ENCODE peak calls at places on chromosomes 12 and 14, in nine cellular contexts. N is fibroblast of lung, O is fibroblast of mammary gland, G is lung, C is K562, F is foreskin fibroblast, K is neural crest cell, I is bronchial epithelial cell, Z is left ventricle myocardium inferior. Q is an unnamed sample.

GRCh38 chr12:52617403-52617785 is 965 bp downstream of the KRT73 start:
- DNase-seq in F (no peak), N (no peak), Z (no peak), G (peak; percentile 25), K (no peak), O (no peak), I (no peak), C (no peak), Q (no peak)

GRCh38 chr14:20472566-20473206 is 3.5 kb downstream of the PNP start:
- DNase-seq in Z (no peak), K (no peak), O (no peak), N (no peak), I (no peak), G (no peak), C (no peak), F (no peak), Q (no peak)

GRCh38 chr14:74324945-74325361 is 22.2 kb upstream of the ABCD4 start:
- DNase-seq in G (no peak), I (peak; percentile 38), C (peak; percentile 33), F (peak; percentile 21), K (peak; percentile 14), N (peak; percentile 43), O (peak; percentile 53), Z (no peak), Q (peak; percentile 52)

GRCh38 chr12:50597200-50598195 is 92.7 kb downstream of the DIP2B start:
- DNase-seq in G (no peak), O (peak; percentile 87), F (peak; percentile 71), N (peak; percentile 66), Z (no peak), K (no peak), I (peak; percentile 93), C (no peak), Q (peak; percentile 67)

GRCh38 chr12:11719678-11720099 is 70.2 kb downstream of the ETV6 start:
- DNase-seq in K (no peak), I (peak; percentile 94), G (peak; percentile 50), N (peak; percentile 75), O (peak; percentile 94), F (peak; percentile 96), Z (peak; percentile 28), C (no peak), Q (peak; percentile 77)

GRCh38 chr12:52686063-52686462 is 5.9 kb upstream of the KRT1 start:
- DNase-seq in N (no peak), Z (no peak), I (no peak), O (no peak), G (no peak), K (no peak), F (no peak), C (no peak), Q (no peak)

GRCh38 chr12:120071493-120072020 is 45.0 kb downstream of the RAB35 start:
- DNase-seq in N (no peak), O (no peak), K (no peak), F (no peak), C (no peak), I (no peak), Z (no peak), G (no peak), Q (no peak)

GRCh38 chr12:97995085-97995484 is 520.3 kb upstream of the TMPO start:
- DNase-seq in C (no peak), I (no peak), G (no peak), O (no peak), Z (no peak), N (no peak), K (no peak), F (no peak), Q (no peak)

GRCh38 chr12:29396774-29397173 is 15.8 kb upstream of the ERGIC2 start:
- DNase-seq in O (no peak), K (no peak), G (no peak), F (no peak), C (no peak), Z (no peak), I (peak; percentile 71), N (no peak), Q (no peak)

GRCh38 chr12:130947028-130947427 is 6.7 kb upstream of the ADGRD1 start:
- DNase-seq in F (no peak), Z (no peak), N (no peak), K (no peak), O (no peak), C (no peak), I (no peak), G (no peak), Q (no peak)

GRCh38 chr14:98203421-98203820 is 1068.6 kb downstream of the BCL11B start:
- DNase-seq in O (no peak), G (no peak), I (no peak), C (no peak), F (no peak), Z (no peak), K (no peak), N (no peak), Q (no peak)

GRCh38 chr14:65098586-65098985 is 3.7 kb downstream of the MAX start:
- DNase-seq in G (no peak), Z (no peak), O (peak; percentile 52), I (no peak), C (no peak), N (peak; percentile 60), K (no peak), F (no peak), Q (peak; percentile 18)

GRCh38 chr12:19712041-19712440 is 272.7 kb downstream of the AEBP2 start:
- DNase-seq in K (no peak), I (peak; percentile 85), F (peak; percentile 54), C (no peak), Z (no peak), G (no peak), N (peak; percentile 88), O (peak; percentile 91), Q (peak; percentile 91)

GRCh38 chr14:74531467-74531866 is 37.9 kb downstream of the ISCA2 start:
- DNase-seq in O (peak; percentile 58), N (peak; percentile 81), G (peak; percentile 45), I (peak; percentile 44), K (no peak), Z (peak; percentile 33), F (peak; percentile 18), C (peak; percentile 37), Q (peak; percentile 79)

GRCh38 chr12:131774576-131774975 is 53.6 kb upstream of the MMP17 start:
- DNase-seq in I (peak; percentile 5), G (no peak), O (no peak), Z (no peak), C (no peak), K (no peak), N (no peak), F (no peak), Q (no peak)

DNA sequence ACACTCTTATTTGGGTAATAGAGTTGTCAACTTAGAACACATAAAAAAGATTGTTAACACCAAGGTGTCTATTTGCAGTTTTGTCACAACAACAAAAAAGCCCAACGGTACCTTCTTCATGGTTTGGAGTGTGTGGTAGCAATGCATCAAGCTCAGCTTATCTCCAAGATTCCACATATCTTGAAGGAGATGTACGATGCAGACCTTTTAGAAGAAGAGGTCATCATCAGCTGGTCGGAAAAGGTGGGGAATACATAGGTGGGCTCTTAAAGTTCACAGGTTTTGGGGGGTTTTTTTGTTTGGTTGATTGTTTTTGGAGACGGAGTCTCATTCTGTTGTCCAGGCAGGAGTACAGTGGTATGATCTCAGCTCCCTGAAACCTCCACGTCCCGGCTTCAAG is 5.5 kb downstream of the EIF5 start:
- DNase-seq in F (no peak), I (no peak), G (no peak), O (no peak), Z (no peak), N (no peak), C (no peak), K (no peak), Q (no peak)
- TF ChIP-seq CTCF in F (no peak), I (no peak), G (no peak), O (no peak), Z (no peak), N (no peak), C (no peak), K (no peak), Q (no peak)

GRCh38 chr12:109385339-109386078 is 37.8 kb downstream of the MYO1H start:
- DNase-seq in Z (no peak), F (peak; percentile 46), K (no peak), O (peak; percentile 63), I (peak; percentile 65), C (peak; percentile 12), G (no peak), N (peak; percentile 69), Q (peak; percentile 52)
- TF ChIP-seq CTCF in Z (peak; percentile 64), F (peak; percentile 32), K (peak; percentile 84), O (peak; percentile 56), I (peak; percentile 48), C (peak; percentile 80), G (peak; percentile 12), N (peak; percentile 66), Q (peak; percentile 67)

GRCh38 chr14:103091041-103091882 is 3.3 kb upstream of the EXOC3L4 start:
- DNase-seq in I (no peak), F (no peak), O (peak; percentile 48), C (peak; percentile 94), K (peak; percentile 38), G (peak; percentile 53), N (peak; percentile 48), Z (peak; percentile 64), Q (no peak)
- TF ChIP-seq CTCF in I (peak; percentile 44), F (peak; percentile 27), O (no peak), C (peak; percentile 58), K (peak; percentile 52), G (peak; percentile 28), N (peak; percentile 19), Z (peak; percentile 68), Q (peak; percentile 35)

GRCh38 chr12:31324116-31324844 is 1.7 kb downstream of the SINHCAF start:
- DNase-seq in O (peak; percentile 67), G (peak; percentile 76), F (peak; percentile 57), K (peak; percentile 58), C (peak; percentile 42), I (peak; percentile 74), Z (peak; percentile 51), N (peak; percentile 79), Q (peak; percentile 81)
- TF ChIP-seq CTCF in O (no peak), G (no peak), F (no peak), K (peak; percentile 55), C (no peak), I (no peak), Z (no peak), N (no peak), Q (no peak)

GRCh38 chr12:118448341-118448740 is 72.0 kb downstream of the SUDS3 start:
- DNase-seq in N (no peak), Z (peak; percentile 17), G (no peak), O (no peak), K (no peak), C (no peak), I (no peak), F (no peak), Q (no peak)

GRCh38 chr12:118447181-118447580 is 70.8 kb downstream of the SUDS3 start:
- DNase-seq in K (no peak), C (no peak), I (no peak), F (no peak), Z (no peak), N (no peak), O (no peak), G (no peak), Q (no peak)

DNA sequence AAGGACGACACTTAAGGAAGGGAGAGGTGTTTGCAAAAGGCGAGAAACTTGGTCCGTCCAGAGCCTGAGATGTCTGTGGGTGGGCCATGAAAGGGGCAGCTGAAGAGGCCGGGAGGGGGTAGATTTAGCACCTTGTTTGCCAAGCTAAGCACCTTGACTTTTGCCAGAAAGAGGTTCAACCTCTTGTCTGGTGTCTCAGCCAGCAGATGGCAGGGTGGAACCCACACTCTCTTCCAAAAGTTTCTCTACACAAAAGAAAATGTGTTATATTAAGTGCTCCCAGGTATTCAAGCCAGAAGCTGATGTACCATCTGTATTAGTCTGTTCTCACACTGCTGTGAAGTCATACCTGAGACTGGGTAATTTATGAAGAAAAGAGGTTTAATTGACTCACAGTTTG is 69.9 kb downstream of the SUDS3 start:
- DNase-seq in N (no peak), K (no peak), Z (no peak), C (no peak), I (no peak), F (no peak), O (no peak), G (no peak), Q (no peak)
- TF ChIP-seq CTCF in N (no peak), K (no peak), Z (peak; percentile 37), C (no peak), I (peak; percentile 9), F (peak; percentile 4), O (no peak), G (no peak), Q (no peak)